ENCODE peak calls at places on chromosomes 7 and 10, in four cellular contexts. One of them, this sample, is unnamed.

GRCh38 chr7:613442-614140 is 93.9 kb upstream of the PDGFA start:
- DNase-seq in H1: no peak
- DNase-seq in HepG2: no peak
- DNase-seq in K562: no peak
- DNase-seq in this sample: no peak

GRCh38 chr7:79386688-79387422 is 66.6 kb downstream of the MAGI2 start:
- DNase-seq in HepG2: no peak
- DNase-seq in H1: no peak
- DNase-seq in K562: no peak
- DNase-seq in this sample: no peak

GRCh38 chr7:26156454-26157365 is 4.7 kb downstream of the NFE2L3 start:
- DNase-seq in K562: no peak
- DNase-seq in H1: no peak
- DNase-seq in HepG2: peak
- DNase-seq in this sample: peak

GRCh38 chr10:19041176-19041575 is 7.4 kb upstream of the MALRD1 start:
- DNase-seq in K562: no peak
- DNase-seq in H1: no peak
- DNase-seq in HepG2: no peak
- DNase-seq in this sample: no peak

GRCh38 chr10:101310528-101311439 is 43.2 kb upstream of the BTRC start:
- DNase-seq in H1: peak
- DNase-seq in HepG2: no peak
- DNase-seq in K562: no peak
- DNase-seq in this sample: peak

GRCh38 chr10:61845196-61845949 is 56.1 kb upstream of the ARID5B start:
- DNase-seq in K562: peak
- DNase-seq in HepG2: no peak
- DNase-seq in H1: no peak
- DNase-seq in this sample: no peak

GRCh38 chr7:140564643-140565042 is 76.0 kb downstream of the DENND2A start:
- DNase-seq in HepG2: no peak
- DNase-seq in K562: no peak
- DNase-seq in H1: no peak
- DNase-seq in this sample: no peak

GRCh38 chr7:140621326-140622035 is 19.1 kb downstream of the DENND2A start:
- DNase-seq in H1: no peak
- DNase-seq in HepG2: no peak
- DNase-seq in K562: no peak
- DNase-seq in this sample: no peak

GRCh38 chr10:49661291-49661856 is 18.1 kb upstream of the C10orf53 start:
- DNase-seq in H1: no peak
- DNase-seq in HepG2: no peak
- DNase-seq in K562: no peak
- DNase-seq in this sample: peak

GRCh38 chr10:128854965-128855364 is 612.1 kb upstream of the MGMT start:
- DNase-seq in K562: no peak
- DNase-seq in H1: peak
- DNase-seq in HepG2: peak
- DNase-seq in this sample: no peak

GRCh38 chr10:131806646-131807317 is 94.0 kb upstream of the PPP2R2D start:
- DNase-seq in H1: peak
- DNase-seq in HepG2: no peak
- DNase-seq in K562: no peak
- DNase-seq in this sample: no peak

GRCh38 chr10:125014086-125014830 is 72.3 kb downstream of the ZRANB1 start:
- DNase-seq in K562: no peak
- DNase-seq in H1: no peak
- DNase-seq in HepG2: no peak
- DNase-seq in this sample: no peak

GRCh38 chr10:125016611-125017202 is 74.8 kb downstream of the ZRANB1 start:
- DNase-seq in H1: no peak
- DNase-seq in HepG2: no peak
- DNase-seq in K562: no peak
- DNase-seq in this sample: no peak

GRCh38 chr10:125013529-125013872 is 71.6 kb downstream of the ZRANB1 start:
- DNase-seq in HepG2: no peak
- DNase-seq in K562: no peak
- DNase-seq in H1: no peak
- DNase-seq in this sample: no peak

GRCh38 chr10:125016123-125016522 is 74.2 kb downstream of the ZRANB1 start:
- DNase-seq in HepG2: no peak
- DNase-seq in K562: no peak
- DNase-seq in H1: no peak
- DNase-seq in this sample: no peak

GRCh38 chr10:125014984-125015944 is 73.3 kb downstream of the ZRANB1 start:
- DNase-seq in H1: no peak
- DNase-seq in HepG2: no peak
- DNase-seq in K562: no peak
- DNase-seq in this sample: peak
- TF ChIP-seq JUND in H1: no peak
- TF ChIP-seq JUND in HepG2: no peak
- TF ChIP-seq JUND in K562: no peak
- TF ChIP-seq JUND in this sample: no peak

GRCh38 chr10:30039988-30040387 is 19.4 kb downstream of the JCAD start:
- DNase-seq in HepG2: no peak
- DNase-seq in K562: no peak
- DNase-seq in H1: no peak
- DNase-seq in this sample: no peak

GRCh38 chr10:30042820-30043219 is 16.6 kb downstream of the JCAD start:
- DNase-seq in H1: no peak
- DNase-seq in HepG2: no peak
- DNase-seq in K562: no peak
- DNase-seq in this sample: no peak

GRCh38 chr10:30040597-30040996 is 18.8 kb downstream of the JCAD start:
- DNase-seq in K562: no peak
- DNase-seq in HepG2: no peak
- DNase-seq in H1: no peak
- DNase-seq in this sample: no peak

GRCh38 chr10:30039567-30039966 is 19.8 kb downstream of the JCAD start:
- DNase-seq in H1: no peak
- DNase-seq in HepG2: no peak
- DNase-seq in K562: no peak
- DNase-seq in this sample: no peak

GRCh38 chr10:30041394-30042105 is 17.8 kb downstream of the JCAD start:
- DNase-seq in H1: no peak
- DNase-seq in HepG2: no peak
- DNase-seq in K562: no peak
- DNase-seq in this sample: no peak
- TF ChIP-seq JUND in H1: no peak
- TF ChIP-seq JUND in HepG2: no peak
- TF ChIP-seq JUND in K562: no peak
- TF ChIP-seq JUND in this sample: no peak

GRCh38 chr10:99470327-99470726 is 39.9 kb upstream of the GOT1 start:
- DNase-seq in HepG2: no peak
- DNase-seq in H1: no peak
- DNase-seq in K562: peak
- DNase-seq in this sample: no peak

GRCh38 chr10:99466632-99467031 is 36.2 kb upstream of the GOT1 start:
- DNase-seq in K562: no peak
- DNase-seq in H1: no peak
- DNase-seq in HepG2: no peak
- DNase-seq in this sample: no peak

DNA sequence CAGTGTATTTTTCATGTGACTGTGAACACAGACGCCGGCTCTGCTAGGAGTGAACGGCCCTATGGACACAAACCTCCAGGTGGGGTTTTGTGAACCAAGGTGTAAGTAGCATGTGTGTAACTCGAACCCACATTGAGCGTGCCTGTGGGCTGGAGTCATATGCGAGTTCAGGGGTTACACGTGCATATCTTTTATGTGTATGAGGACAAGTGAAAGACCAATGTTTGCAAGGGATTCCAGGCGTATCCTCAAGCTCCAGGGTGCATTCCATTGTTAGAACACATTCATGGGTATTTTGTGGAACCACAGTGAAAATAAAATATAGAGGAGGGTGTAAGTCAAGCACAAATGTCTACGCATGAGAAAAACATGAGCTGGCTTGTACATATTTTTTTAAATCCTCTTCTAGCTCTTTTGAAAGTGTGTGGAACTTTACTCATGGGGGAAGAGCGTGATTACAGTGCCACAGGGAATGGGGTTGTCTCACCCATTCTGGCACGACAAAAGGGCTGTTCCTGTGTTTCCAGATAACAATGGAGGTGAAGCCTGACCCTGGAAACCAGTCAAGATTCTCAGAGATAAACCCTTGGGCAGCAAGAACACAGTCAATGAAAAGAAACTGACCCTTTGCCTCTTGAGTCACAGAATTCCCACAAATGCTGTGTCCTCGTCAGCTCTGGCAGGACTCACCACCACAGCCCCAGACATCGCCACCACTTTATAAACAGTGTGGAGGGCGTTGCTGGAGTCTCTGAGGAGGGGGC is 37.0 kb upstream of the GOT1 start:
- DNase-seq in H1: no peak
- DNase-seq in K562: no peak
- DNase-seq in HepG2: no peak
- DNase-seq in this sample: no peak
- TF ChIP-seq JUND in H1: no peak
- TF ChIP-seq JUND in K562: no peak
- TF ChIP-seq JUND in HepG2: no peak
- TF ChIP-seq JUND in this sample: no peak

GRCh38 chr7:50534690-50535290 is 30.4 kb downstream of the DDC start:
- DNase-seq in H1: no peak
- DNase-seq in HepG2: peak
- DNase-seq in K562: peak
- DNase-seq in this sample: peak
- TF ChIP-seq JUND in H1: no peak
- TF ChIP-seq JUND in HepG2: no peak
- TF ChIP-seq JUND in K562: peak
- TF ChIP-seq JUND in this sample: no peak

GRCh38 chr7:155427411-155428038 is 30.4 kb upstream of the EN2 start:
- DNase-seq in H1: no peak
- DNase-seq in HepG2: no peak
- DNase-seq in K562: no peak
- DNase-seq in this sample: no peak

GRCh38 chr7:155428171-155428834 is 29.6 kb upstream of the EN2 start:
- DNase-seq in HepG2: no peak
- DNase-seq in K562: no peak
- DNase-seq in H1: no peak
- DNase-seq in this sample: no peak

GRCh38 chr7:155425946-155426345 is 32.0 kb upstream of the EN2 start:
- DNase-seq in H1: no peak
- DNase-seq in HepG2: no peak
- DNase-seq in K562: no peak
- DNase-seq in this sample: no peak

GRCh38 chr7:155425011-155425340 is 33.0 kb upstream of the EN2 start:
- DNase-seq in HepG2: no peak
- DNase-seq in K562: no peak
- DNase-seq in H1: no peak
- DNase-seq in this sample: no peak

GRCh38 chr7:155426543-155427410 is 31.2 kb upstream of the EN2 start:
- DNase-seq in HepG2: no peak
- DNase-seq in K562: no peak
- DNase-seq in H1: no peak
- DNase-seq in this sample: no peak
- TF ChIP-seq JUND in HepG2: no peak
- TF ChIP-seq JUND in K562: no peak
- TF ChIP-seq JUND in H1: no peak
- TF ChIP-seq JUND in this sample: no peak

GRCh38 chr7:41156268-41156667 is 546.6 kb downstream of the INHBA start:
- DNase-seq in H1: no peak
- DNase-seq in HepG2: no peak
- DNase-seq in K562: no peak
- DNase-seq in this sample: no peak
- TF ChIP-seq JUND in H1: no peak
- TF ChIP-seq JUND in HepG2: no peak
- TF ChIP-seq JUND in K562: no peak
- TF ChIP-seq JUND in this sample: no peak

DNA sequence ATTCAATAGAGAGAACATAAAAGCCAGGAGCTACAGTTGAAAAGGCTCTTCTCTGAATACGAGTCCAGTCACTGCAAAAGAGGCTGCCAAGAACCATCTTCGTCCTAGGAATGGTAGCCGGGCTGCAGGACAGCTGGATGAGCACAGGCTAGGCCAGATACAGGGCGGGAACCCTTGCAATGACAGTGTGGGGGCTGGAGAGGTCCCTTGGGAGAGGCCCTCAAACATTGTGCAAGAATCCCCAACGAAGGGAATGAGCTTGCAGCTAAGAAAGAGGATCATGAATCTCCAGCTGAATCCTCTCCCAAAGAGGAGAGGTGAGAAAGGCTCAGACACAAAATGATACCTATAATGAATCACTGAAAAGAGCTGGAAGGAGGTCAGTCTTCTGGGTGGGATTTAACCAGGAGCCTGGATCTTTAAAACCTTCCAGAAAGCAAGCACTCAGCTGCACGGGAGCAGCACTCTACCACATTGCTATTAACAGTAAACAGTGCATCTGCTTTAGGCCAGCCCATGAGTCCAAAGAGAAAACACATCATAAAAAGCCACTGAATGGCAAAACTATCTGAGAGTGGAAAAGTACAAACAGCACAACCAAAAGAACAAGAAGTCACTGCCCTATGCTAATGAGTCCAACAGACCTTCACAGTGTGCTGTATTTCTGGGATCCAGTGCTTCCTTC is 287.9 kb downstream of the TNS3 start:
- DNase-seq in K562: no peak
- DNase-seq in H1: no peak
- DNase-seq in HepG2: no peak
- DNase-seq in this sample: no peak
- TF ChIP-seq JUND in K562: no peak
- TF ChIP-seq JUND in H1: no peak
- TF ChIP-seq JUND in HepG2: no peak
- TF ChIP-seq JUND in this sample: no peak

This sample was measured in T47D.